ENCODE peak calls at places on chromosomes 2 and 18, in ten cellular contexts. K, B, F, N, S, E, A, R, X and M are unnamed samples.

GRCh38 chr2:27149575-27150405 is 986 bp downstream of the TCF23 start:
- DNase-seq in K (no peak), B (no peak), F (no peak), N (no peak), S (no peak), E (no peak), A (no peak), R (peak; percentile 68), X (no peak), M (no peak)

GRCh38 chr2:102410952-102411351 is 12.0 kb upstream of the IL18RAP start:
- DNase-seq in K (no peak), B (no peak), F (no peak), N (no peak), S (no peak), E (no peak), A (no peak), R (no peak), X (no peak), M (no peak)

GRCh38 chr18:55280515-55280914 is 307.5 kb downstream of the TCF4 start:
- DNase-seq in K (no peak), B (no peak), F (no peak), N (peak; percentile 51), S (no peak), E (no peak), A (no peak), R (no peak), X (no peak), M (no peak)

GRCh38 chr2:219155054-219155644 is 5.5 kb downstream of the NHEJ1 start:
- DNase-seq in K (peak; percentile 25), B (peak; percentile 83), F (peak; percentile 35), N (peak; percentile 61), S (no peak), E (peak; percentile 39), A (no peak), R (no peak), X (peak; percentile 78), M (no peak)

GRCh38 chr2:3115301-3116042 is 262.1 kb downstream of the EIPR1 start:
- DNase-seq in K (no peak), B (no peak), F (no peak), N (no peak), S (no peak), E (no peak), A (no peak), R (peak; percentile 53), X (no peak), M (no peak)

GRCh38 chr2:46547223-46548102 is 68.1 kb downstream of the TMEM247 start:
- DNase-seq in K (peak; percentile 38), B (peak; percentile 91), F (no peak), N (no peak), S (no peak), E (no peak), A (no peak), R (no peak), X (no peak), M (no peak)

GRCh38 chr2:219273887-219274391 is 5.2 kb upstream of the DNAJB2 start:
- DNase-seq in K (no peak), B (no peak), F (no peak), N (no peak), S (no peak), E (no peak), A (no peak), R (no peak), X (peak; percentile 72), M (no peak)

GRCh38 chr18:39313992-39314391 is 1748.4 kb upstream of the CELF4 start:
- DNase-seq in K (no peak), B (no peak), F (no peak), N (peak; percentile 10), S (no peak), E (no peak), A (no peak), R (no peak), X (no peak), M (no peak)

GRCh38 chr2:138282014-138282413 is 219.6 kb upstream of the SPOPL start:
- DNase-seq in K (no peak), B (peak; percentile 80), F (no peak), N (no peak), S (no peak), E (no peak), A (no peak), R (no peak), X (no peak), M (no peak)

GRCh38 chr2:9285921-9286320 is 79.3 kb downstream of the ASAP2 start:
- DNase-seq in K (no peak), B (no peak), F (no peak), N (peak; percentile 58), S (no peak), E (no peak), A (no peak), R (no peak), X (no peak), M (no peak)

GRCh38 chr18:63850010-63850409 is 37.5 kb upstream of the SERPINB2 start:
- DNase-seq in K (no peak), B (peak; percentile 41), F (no peak), N (peak; percentile 17), S (no peak), E (no peak), A (peak; percentile 88), R (no peak), X (peak; percentile 32), M (no peak)

GRCh38 chr2:22290293-22290692 is 1094.7 kb upstream of the KLHL29 start:
- DNase-seq in K (no peak), B (no peak), F (no peak), N (no peak), S (no peak), E (no peak), A (no peak), R (no peak), X (no peak), M (no peak)

GRCh38 chr18:25743661-25744151 is 346.7 kb downstream of the SS18 start:
- DNase-seq in K (no peak), B (no peak), F (no peak), N (no peak), S (no peak), E (no peak), A (no peak), R (no peak), X (no peak), M (no peak)

GRCh38 chr18:23337599-23338444 is 115.3 kb upstream of the RIOK3 start:
- DNase-seq in K (no peak), B (peak; percentile 29), F (no peak), N (peak; percentile 58), S (no peak), E (no peak), A (no peak), R (no peak), X (peak; percentile 19), M (no peak)
- TF ChIP-seq POLR2AphosphoS5 in K (no peak), B (no peak), F (no peak), N (no peak), S (no peak), E (no peak), A (no peak), R (no peak), X (no peak), M (no peak)

GRCh38 chr18:31497711-31498449 is at the start of gene DSG2:
- DNase-seq in K (peak; percentile 92), B (peak; percentile 43), F (peak; percentile 86), N (no peak), S (no peak), E (no peak), A (no peak), R (peak; percentile 75), X (no peak), M (peak; percentile 82)

GRCh38 chr18:31499157-31499524 is 1.2 kb downstream of the DSG2 start:
- DNase-seq in K (no peak), B (no peak), F (no peak), N (no peak), S (no peak), E (no peak), A (no peak), R (no peak), X (no peak), M (no peak)

GRCh38 chr18:31497404-31497710 is 620 bp upstream of the DSG2 start:
- DNase-seq in K (peak; percentile 47), B (no peak), F (no peak), N (no peak), S (no peak), E (no peak), A (no peak), R (no peak), X (no peak), M (no peak)

GRCh38 chr18:31500161-31500688 is 2.2 kb downstream of the DSG2 start:
- DNase-seq in K (peak; percentile 42), B (no peak), F (no peak), N (no peak), S (peak; percentile 89), E (no peak), A (no peak), R (no peak), X (no peak), M (no peak)

GRCh38 chr18:31498450-31499156 is 626 bp downstream of the DSG2 start:
- DNase-seq in K (peak; percentile 52), B (no peak), F (no peak), N (no peak), S (no peak), E (no peak), A (no peak), R (no peak), X (no peak), M (peak; percentile 70)
- TF ChIP-seq CTCF in K (no peak), B (no peak), F (no peak), N (no peak), S (no peak), E (no peak), A (no peak), R (no peak), X (no peak), M (no peak)

GRCh38 chr2:28495551-28496284 is at the start of gene PLB1:
- DNase-seq in K (no peak), B (no peak), F (no peak), N (no peak), S (no peak), E (no peak), A (no peak), R (no peak), X (no peak), M (no peak)
- TF ChIP-seq POLR2AphosphoS5 in K (no peak), B (no peak), F (no peak), N (no peak), S (no peak), E (no peak), A (no peak), R (no peak), X (no peak), M (no peak)

DNA sequence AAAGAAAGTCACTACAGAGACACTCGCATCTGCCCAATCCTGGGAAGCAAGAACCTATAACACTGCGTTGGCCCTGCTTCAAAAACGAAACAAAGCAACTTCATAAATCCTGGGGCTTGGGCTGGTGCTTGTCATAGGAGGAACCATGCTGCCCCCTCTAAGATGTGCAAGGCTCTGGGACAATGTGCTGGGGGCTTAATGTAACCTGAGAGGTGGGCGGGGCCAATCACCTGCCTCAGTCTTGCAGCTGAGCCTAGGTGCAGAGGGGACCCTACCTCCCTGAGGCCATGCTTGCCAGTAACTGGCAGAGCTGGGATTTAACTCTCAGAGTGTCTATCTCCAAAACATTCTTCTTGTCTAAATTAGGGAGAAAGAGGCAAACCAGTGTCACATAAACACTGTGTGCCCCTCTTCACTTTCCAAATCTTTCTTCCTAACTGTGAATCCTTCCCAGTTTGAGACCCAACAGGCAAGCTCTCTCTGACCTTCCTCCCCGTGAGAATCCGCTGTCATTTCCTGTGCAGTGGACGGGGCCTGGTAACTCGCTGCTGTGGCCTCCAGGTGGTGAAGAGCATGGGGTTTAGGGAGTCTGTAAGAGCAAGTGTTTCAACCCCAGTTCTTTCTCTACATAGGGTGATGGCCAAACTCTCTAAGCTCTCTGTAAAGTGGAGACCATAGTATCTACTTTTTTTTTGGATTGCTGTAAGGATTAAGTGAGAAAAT is 115.1 kb downstream of the ACKR3 start:
- DNase-seq in K (no peak), B (no peak), F (no peak), N (no peak), S (no peak), E (no peak), A (no peak), R (no peak), X (no peak), M (peak; percentile 67)
- TF ChIP-seq CTCF in K (no peak), B (no peak), F (no peak), N (no peak), S (no peak), E (no peak), A (no peak), R (no peak), X (no peak), M (no peak)